ENCODE peak calls at places on chromosome 4, in seven cellular contexts. O is fibroblast of lung; S is suprapubic skin; N is CD8-positive, alpha-beta T cell; A is left ventricle myocardium inferior; L is neural progenitor cell; I is stomach. Q is an unnamed sample. For H3K9me3, the result is how much of the 10 kb centered on the place peaks cover.

GRCh38 chr4:157607996-157608395 is 387.5 kb downstream of the GRIA2 start:
- DNase-seq in I (no peak), L (no peak), O (no peak), S (no peak), A (no peak), N (no peak), Q (no peak)

GRCh38 chr4:158873795-158874359 is 105.1 kb downstream of the FNIP2 start:
- DNase-seq in O (peak), N (no peak), S (no peak), A (no peak), L (no peak), I (no peak), Q (peak)

GRCh38 chr4:100681289-100681688 is 163.5 kb upstream of the EMCN start:
- DNase-seq in L (no peak), S (no peak), A (no peak), O (no peak), N (no peak), I (no peak), Q (no peak)

GRCh38 chr4:158856852-158857251 is 88.0 kb downstream of the FNIP2 start:
- DNase-seq in A (no peak), N (no peak), L (peak), S (no peak), I (no peak), O (peak), Q (peak)

GRCh38 chr4:184267673-184268573 is 50.2 kb upstream of the ENPP6 start:
- DNase-seq in I (peak), S (no peak), N (peak), A (peak), L (no peak), O (peak), Q (peak)

GRCh38 chr4:166816901-166817300 is 417.4 kb downstream of the SPOCK3 start:
- DNase-seq in I (no peak), O (no peak), S (no peak), L (no peak), A (no peak), N (no peak), Q (no peak)

GRCh38 chr4:89024051-89024675 is 32.8 kb downstream of the FAM13A start:
- DNase-seq in O (peak), L (peak), A (no peak), N (peak), S (no peak), I (peak), Q (peak)

GRCh38 chr4:186948361-186949291 is 225.0 kb upstream of the FAT1 start:
- DNase-seq in S (no peak), L (peak), A (no peak), I (no peak), N (no peak), O (peak), Q (no peak)

GRCh38 chr4:126267689-126268088 is 952.9 kb downstream of the FAT4 start:
- DNase-seq in S (no peak), L (no peak), O (peak), I (no peak), N (no peak), A (no peak), Q (no peak)

GRCh38 chr4:38235338-38235737 is 275.1 kb downstream of the PTTG2 start:
- DNase-seq in A (no peak), I (no peak), N (no peak), O (no peak), L (no peak), S (no peak), Q (no peak)

GRCh38 chr4:71607780-71608673 is 175.9 kb downstream of the GC start:
- DNase-seq in A (no peak), L (no peak), N (no peak), I (no peak), S (no peak), O (peak), Q (peak)

GRCh38 chr4:8818063-8818881 is 53.4 kb downstream of the HMX1 start:
- DNase-seq in I (peak), O (no peak), A (no peak), S (peak), L (peak), N (no peak), Q (no peak)

GRCh38 chr4:121822796-121823504 is 733 bp downstream of the CCNA2 start:
- DNase-seq in I (peak), S (no peak), A (no peak), O (peak), N (no peak), L (peak), Q (no peak)

GRCh38 chr4:115834441-115834840 is 721.0 kb upstream of the NDST4 start:
- DNase-seq in S (no peak), N (no peak), L (no peak), O (no peak), A (no peak), I (no peak), Q (no peak)

GRCh38 chr4:142354041-142354440 is 492.1 kb downstream of the INPP4B start:
- DNase-seq in L (no peak), N (no peak), O (no peak), A (no peak), S (no peak), I (no peak), Q (no peak)
- H3K27ac ChIP-seq in L (no peak), N (no peak), O (no peak), A (peak), S (no peak), I (no peak), Q (no peak)

GRCh38 chr4:107777890-107778289 is 46.8 kb upstream of the SGMS2 start:
- DNase-seq in O (no peak), L (no peak), A (no peak), S (no peak), I (no peak), N (no peak), Q (no peak)

GRCh38 chr4:107780665-107781064 is 44.1 kb upstream of the SGMS2 start:
- DNase-seq in O (no peak), A (no peak), N (no peak), L (peak), S (no peak), I (no peak), Q (no peak)

GRCh38 chr4:107778784-107779530 is 45.8 kb upstream of the SGMS2 start:
- DNase-seq in O (no peak), N (no peak), A (no peak), S (no peak), L (no peak), I (no peak), Q (no peak)

GRCh38 chr4:107774681-107775080 is 50.1 kb upstream of the SGMS2 start:
- DNase-seq in I (no peak), N (no peak), A (no peak), L (no peak), O (no peak), S (no peak), Q (no peak)
- H3K9me3 ChIP-seq in I (under half), N (under half), A (under half), L (under half), O (under half), S (under half), Q (under half)

DNA sequence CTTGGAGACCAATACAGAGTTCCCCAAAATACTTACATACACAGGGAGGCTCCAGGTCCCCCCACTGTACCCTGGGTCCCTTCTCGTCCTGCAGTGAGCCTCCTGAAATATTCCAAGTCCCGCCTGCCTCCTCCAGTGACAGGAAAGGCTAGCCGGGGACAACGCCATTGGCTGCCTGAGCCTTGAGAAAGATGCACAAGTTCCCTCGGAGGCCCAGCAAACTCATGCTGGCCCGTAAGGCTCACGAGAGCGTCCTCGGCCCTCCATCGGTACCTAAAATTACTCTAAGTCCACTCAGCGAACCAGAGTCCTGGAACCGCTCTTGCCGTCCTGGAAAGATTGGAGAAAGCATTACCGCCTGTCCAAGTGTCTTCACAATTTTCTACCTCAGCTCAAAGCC is 228.6 kb downstream of the ADAM29 start:
- DNase-seq in L (no peak), O (no peak), S (no peak), A (no peak), I (no peak), N (no peak), Q (no peak)
- TF ChIP-seq CTCF in L (no peak), O (no peak), S (no peak), A (no peak), I (no peak), N (no peak), Q (no peak)

GRCh38 chr4:86035688-86036087 is 324.2 kb downstream of the MAPK10 start:
- DNase-seq in I (no peak), A (no peak), L (no peak), O (no peak), N (no peak), S (no peak), Q (no peak)
- H3K27ac ChIP-seq in I (no peak), A (no peak), L (no peak), O (no peak), N (no peak), S (no peak), Q (no peak)

GRCh38 chr4:34196375-34196774 is 2047.9 kb downstream of the ARAP2 start:
- DNase-seq in I (no peak), S (no peak), N (no peak), O (peak), A (no peak), L (no peak), Q (no peak)

GRCh38 chr4:34198966-34199365 is 2045.3 kb downstream of the ARAP2 start:
- DNase-seq in L (no peak), I (no peak), A (no peak), N (no peak), S (no peak), O (no peak), Q (no peak)

GRCh38 chr4:34193451-34194154 is 2050.7 kb downstream of the ARAP2 start:
- DNase-seq in A (no peak), S (no peak), I (no peak), O (peak), L (no peak), N (no peak), Q (no peak)

GRCh38 chr4:34200535-34200934 is 2043.8 kb downstream of the ARAP2 start:
- DNase-seq in N (no peak), S (no peak), A (no peak), O (no peak), L (no peak), I (no peak), Q (no peak)

GRCh38 chr4:34194585-34194984 is 2049.7 kb downstream of the ARAP2 start:
- DNase-seq in N (no peak), A (no peak), O (no peak), I (no peak), S (no peak), L (no peak), Q (no peak)
- H3K9me3 ChIP-seq in N (under half), A (under half), O (under half), I (under half), S (under half), L (under half), Q (under half)

GRCh38 chr4:7295917-7296660 is 103.8 kb downstream of the SORCS2 start:
- DNase-seq in I (no peak), S (no peak), O (peak), N (no peak), L (no peak), A (peak), Q (no peak)
- TF ChIP-seq CTCF in I (no peak), S (peak), O (peak), N (no peak), L (peak), A (peak), Q (peak)

GRCh38 chr4:152220201-152220666 is 315.7 kb downstream of the FBXW7 start:
- DNase-seq in A (no peak), L (no peak), N (no peak), I (no peak), S (no peak), O (no peak), Q (no peak)
- H3K27ac ChIP-seq in A (no peak), L (no peak), N (no peak), I (no peak), S (no peak), O (no peak), Q (no peak)

DNA sequence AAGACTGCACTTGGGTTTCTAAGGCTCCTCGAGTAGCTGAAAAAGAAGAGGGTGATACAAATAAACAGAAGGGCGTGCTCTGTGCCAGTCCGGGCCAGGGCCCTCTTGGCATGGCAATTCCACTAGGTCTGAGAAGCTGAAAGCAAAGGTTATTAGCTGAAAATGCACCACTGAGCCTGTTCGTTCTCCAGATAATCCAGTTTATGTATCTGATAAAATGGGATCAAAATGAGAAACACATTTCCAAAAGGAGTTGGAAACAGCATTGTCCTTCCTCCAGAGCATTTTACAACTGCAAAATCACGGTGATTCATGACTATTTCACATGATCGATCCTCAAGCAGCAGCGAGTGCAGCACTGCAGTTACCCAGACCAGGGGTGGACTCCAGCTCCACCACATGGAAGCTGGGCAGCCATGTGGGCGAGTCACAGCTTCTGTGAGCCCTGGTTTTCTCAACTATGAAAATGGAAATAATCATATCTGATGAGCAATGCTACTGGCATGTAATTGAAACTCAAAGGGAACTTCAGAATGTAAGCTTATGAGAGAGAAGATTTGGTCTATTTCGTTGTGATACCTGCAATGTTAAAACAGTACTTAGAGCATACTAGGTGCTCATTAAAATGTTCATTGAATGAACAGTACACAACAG is 78.7 kb upstream of the MSX1 start:
- DNase-seq in O (peak), I (no peak), S (no peak), L (no peak), A (no peak), N (no peak), Q (peak)
- H3K9me3 ChIP-seq in O (under half), I (under half), S (under half), L (under half), A (under half), N (under half), Q (under half)

GRCh38 chr4:127623755-127624087 is 9.0 kb upstream of the INTU start:
- DNase-seq in O (peak), S (no peak), N (no peak), I (no peak), A (no peak), L (peak), Q (no peak)
- TF ChIP-seq CTCF in O (no peak), S (no peak), N (no peak), I (no peak), A (no peak), L (no peak), Q (no peak)

Q was measured in AG04450.